ENCODE peak calls at places on chromosomes 7 and 10, in eight cellular contexts. Q is amygdala; O is GM20000; S is memory B cell; D is stimulated activated CD8-positive, alpha-beta memory T cell treated with anti-CD3 and anti-CD28 coated beads, Interleukin-4, amount 100 ng/mL, for 4 hours; Z is NCI-H460; W is stimulated activated naive B cell treated with anti-CD40 and anti-IgM and Interleukin-4, amounts not matched to agents 10 μg/mL and 1 μg/mL and 100 μg/mL, for 72 hours; T is activated CD4-positive, alpha-beta T cell treated with anti-CD3 and anti-CD28 coated beads, Interleukin-2, amount 10 ng/mL, durations not matched to agents 24 days and 14 days. Y is an unnamed sample.

GRCh38 chr10:45420453-45421192 is 46.6 kb downstream of the ALOX5 start:
- DNase-seq in Q (peak; percentile 52), O (peak; percentile 70), S (peak; percentile 47), D (peak; percentile 26), Z (no peak), W (peak; percentile 92), T (peak; percentile 89), Y (peak; percentile 28)

GRCh38 chr7:107579546-107579880 is 533 bp upstream of the BCAP29 start:
- DNase-seq in Q (no peak), O (no peak), S (no peak), D (no peak), Z (peak; percentile 18), W (no peak), T (no peak), Y (no peak)

GRCh38 chr7:96612034-96612433 is 97.6 kb downstream of the SEM1 start:
- DNase-seq in Q (no peak), O (no peak), S (no peak), D (no peak), Z (no peak), W (no peak), T (no peak), Y (no peak)

GRCh38 chr7:69739906-69740545 is 141.8 kb downstream of the AUTS2 start:
- DNase-seq in Q (peak; percentile 25), O (peak; percentile 51), S (peak; percentile 13), D (no peak), Z (no peak), W (peak; percentile 56), T (no peak), Y (peak; percentile 2)

GRCh38 chr7:104627516-104627915 is 299.1 kb downstream of the LHFPL3 start:
- DNase-seq in Q (no peak), O (no peak), S (no peak), D (no peak), Z (peak; percentile 18), W (no peak), T (peak; percentile 67), Y (no peak)

GRCh38 chr10:21518629-21519321 is 6.7 kb downstream of the SKIDA1 start:
- DNase-seq in Q (peak; percentile 16), O (no peak), S (no peak), D (no peak), Z (no peak), W (no peak), T (peak; percentile 57), Y (no peak)

GRCh38 chr7:27339478-27339877 is 96.9 kb downstream of the EVX1 start:
- DNase-seq in Q (no peak), O (no peak), S (no peak), D (no peak), Z (no peak), W (peak; percentile 46), T (no peak), Y (no peak)

GRCh38 chr10:97328646-97329453 is 5.7 kb downstream of the FRAT2 start:
- DNase-seq in Q (no peak), O (peak; percentile 42), S (no peak), D (no peak), Z (no peak), W (no peak), T (no peak), Y (no peak)

GRCh38 chr7:128886391-128887168 is 23.9 kb downstream of the ATP6V1F start:
- DNase-seq in Q (no peak), O (no peak), S (no peak), D (no peak), Z (no peak), W (no peak), T (no peak), Y (no peak)

GRCh38 chr10:105751688-105752087 is 1110.6 kb downstream of the SORCS3 start:
- DNase-seq in Q (no peak), O (no peak), S (no peak), D (no peak), Z (no peak), W (no peak), T (no peak), Y (no peak)

GRCh38 chr7:155181768-155182167 is 111.6 kb downstream of the HTR5A start:
- DNase-seq in Q (no peak), O (no peak), S (no peak), D (no peak), Z (no peak), W (no peak), T (peak; percentile 36), Y (no peak)

GRCh38 chr10:115941247-115941840 is 331.7 kb downstream of the GFRA1 start:
- DNase-seq in Q (no peak), O (no peak), S (no peak), D (no peak), Z (peak; percentile 22), W (no peak), T (no peak), Y (no peak)

GRCh38 chr7:158849553-158850389 is 6.6 kb upstream of the DYNC2I1 start:
- DNase-seq in Q (no peak), O (no peak), S (no peak), D (no peak), Z (no peak), W (no peak), T (no peak), Y (no peak)

GRCh38 chr7:29270979-29271658 is 76.5 kb downstream of the CHN2 start:
- DNase-seq in Q (no peak), O (no peak), S (no peak), D (no peak), Z (no peak), W (no peak), T (no peak), Y (no peak)